ENCODE peak calls at places on chromosomes 7 and 10, in five cellular contexts. W is PC-3, M is mammary epithelial cell, I is upper lobe of right lung, O is Peyer's patch. B is an unnamed sample. For H3K4me1, the result is how much of the 10 kb centered on the place peaks cover.

GRCh38 chr10:113347508-113347907 is 205.3 kb upstream of the HABP2 start:
- DNase-seq in O (no peak), M (no peak), W (no peak), I (no peak), B (no peak)

GRCh38 chr10:12835709-12836108 is 165.8 kb downstream of the CCDC3 start:
- DNase-seq in O (no peak), W (peak), M (peak), I (no peak), B (no peak)

GRCh38 chr7:30900053-30900452 is 11.6 kb upstream of the AQP1 start:
- DNase-seq in O (no peak), M (no peak), I (no peak), W (no peak), B (no peak)

GRCh38 chr10:113916053-113916452 is 61.6 kb downstream of the NHLRC2 start:
- DNase-seq in O (no peak), I (no peak), W (peak), M (no peak), B (no peak)

GRCh38 chr10:103042129-103042528 is 124.0 kb downstream of the CNNM2 start:
- DNase-seq in M (peak), I (no peak), W (no peak), O (no peak), B (no peak)

GRCh38 chr7:134075799-134076198 is 51.3 kb upstream of the LRGUK start:
- DNase-seq in I (no peak), O (no peak), M (no peak), W (no peak), B (no peak)

GRCh38 chr7:2299131-2299829 is 15.0 kb downstream of the SNX8 start:
- DNase-seq in O (peak), M (no peak), I (peak), W (no peak), B (no peak)

GRCh38 chr7:106178593-106179134 is 66.6 kb upstream of the SYPL1 start:
- DNase-seq in M (peak), O (no peak), W (peak), I (no peak), B (no peak)

GRCh38 chr7:157715071-157715937 is 378.5 kb downstream of the DNAJB6 start:
- DNase-seq in W (no peak), O (peak), I (no peak), M (no peak), B (no peak)
- H3K27ac ChIP-seq in W (no peak), O (no peak), I (no peak), M (no peak), B (no peak)

GRCh38 chr7:36158321-36158605 is 5.2 kb downstream of the EEPD1 start:
- DNase-seq in W (peak), O (no peak), M (no peak), I (no peak), B (no peak)

GRCh38 chr7:36161996-36162395 is 8.9 kb downstream of the EEPD1 start:
- DNase-seq in W (peak), I (no peak), O (no peak), M (peak), B (no peak)

GRCh38 chr7:36159618-36160017 is 6.6 kb downstream of the EEPD1 start:
- DNase-seq in M (no peak), W (no peak), I (no peak), O (no peak), B (no peak)

GRCh38 chr7:36157506-36158320 is 4.7 kb downstream of the EEPD1 start:
- DNase-seq in O (peak), M (peak), W (peak), I (no peak), B (no peak)

DNA sequence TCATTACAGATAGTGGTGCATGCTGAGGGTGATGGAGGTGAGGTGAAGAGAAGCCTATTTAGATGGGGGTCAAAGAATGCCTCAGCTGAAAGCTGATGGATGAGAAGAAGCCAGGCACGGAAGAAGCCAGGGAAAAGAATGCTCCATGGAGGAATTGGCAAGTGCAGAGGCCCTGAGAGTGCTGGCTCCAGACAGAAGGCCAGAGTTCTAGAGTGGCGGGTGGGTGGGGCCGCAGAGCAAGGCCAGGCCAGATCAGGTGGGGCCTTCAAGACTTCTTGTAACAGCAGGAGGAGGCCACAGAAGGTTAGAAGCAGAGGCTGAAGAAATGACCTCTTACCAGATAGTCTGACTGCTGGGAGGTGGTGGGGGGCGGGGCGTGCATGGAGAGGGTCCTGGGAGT is 7.3 kb downstream of the EEPD1 start:
- DNase-seq in W (no peak), I (no peak), M (no peak), O (no peak), B (no peak)
- H3K4me1 ChIP-seq in W (half or more), I (under half), M (under half), O (under half), B (under half)

GRCh38 chr7:116449441-116449840 is 50.1 kb upstream of the CAV2 start:
- DNase-seq in I (no peak), O (no peak), M (no peak), W (no peak), B (no peak)

GRCh38 chr7:116447980-116448839 is 51.3 kb upstream of the CAV2 start:
- DNase-seq in I (no peak), O (no peak), W (peak), M (no peak), B (no peak)

GRCh38 chr7:116446179-116446855 is 53.2 kb upstream of the CAV2 start:
- DNase-seq in W (no peak), O (no peak), M (no peak), I (no peak), B (no peak)

GRCh38 chr7:116445447-116445846 is 54.1 kb upstream of the CAV2 start:
- DNase-seq in W (no peak), I (no peak), M (no peak), O (no peak), B (no peak)

GRCh38 chr7:116447436-116447835 is 52.1 kb upstream of the CAV2 start:
- DNase-seq in M (no peak), O (no peak), I (no peak), W (peak), B (no peak)
- H3K27ac ChIP-seq in M (no peak), O (no peak), I (no peak), W (peak), B (peak)

GRCh38 chr7:88358534-88358838 is 51.8 kb upstream of the STEAP4 start:
- DNase-seq in I (no peak), W (no peak), O (no peak), M (no peak), B (no peak)

GRCh38 chr7:88361357-88361756 is 54.7 kb upstream of the STEAP4 start:
- DNase-seq in M (no peak), W (no peak), O (no peak), I (no peak), B (no peak)

GRCh38 chr7:88357295-88357694 is 50.6 kb upstream of the STEAP4 start:
- DNase-seq in W (peak), O (no peak), M (peak), I (no peak), B (no peak)

GRCh38 chr7:88357794-88358533 is 51.3 kb upstream of the STEAP4 start:
- DNase-seq in I (no peak), O (no peak), W (peak), M (peak), B (no peak)

GRCh38 chr7:88358881-88359280 is 52.2 kb upstream of the STEAP4 start:
- DNase-seq in M (no peak), O (no peak), I (no peak), W (no peak), B (no peak)
- H3K4me1 ChIP-seq in M (under half), O (under half), I (under half), W (under half), B (under half)

GRCh38 chr7:155950898-155951553 is 138.8 kb upstream of the SHH start:
- DNase-seq in W (no peak), M (no peak), I (no peak), O (peak), B (no peak)
- H3K27ac ChIP-seq in W (peak), M (peak), I (no peak), O (peak), B (peak)

GRCh38 chr10:29533046-29533445 is 101.7 kb downstream of the SVIL start:
- DNase-seq in I (no peak), W (no peak), M (no peak), O (no peak), B (no peak)
- H3K4me1 ChIP-seq in I (under half), W (under half), M (under half), O (under half), B (under half)

GRCh38 chr10:4051011-4051407 is 266.0 kb upstream of the KLF6 start:
- DNase-seq in O (no peak), I (no peak), W (no peak), M (no peak), B (no peak)
- H3K27ac ChIP-seq in O (peak), I (peak), W (no peak), M (no peak), B (no peak)

GRCh38 chr7:101991860-101992259 is 174.4 kb downstream of the CUX1 start:
- DNase-seq in O (no peak), I (no peak), W (no peak), M (no peak), B (no peak)

GRCh38 chr7:101995121-101995520 is 177.7 kb downstream of the CUX1 start:
- DNase-seq in I (no peak), M (no peak), O (no peak), W (no peak), B (no peak)

GRCh38 chr7:101990811-101991418 is 173.5 kb downstream of the CUX1 start:
- DNase-seq in M (no peak), W (no peak), O (peak), I (no peak), B (no peak)

GRCh38 chr7:101996131-101996691 is 178.8 kb downstream of the CUX1 start:
- DNase-seq in W (no peak), I (no peak), O (no peak), M (no peak), B (no peak)

GRCh38 chr7:101993311-101993710 is 175.9 kb downstream of the CUX1 start:
- DNase-seq in W (no peak), O (no peak), I (no peak), M (no peak), B (no peak)
- H3K4me1 ChIP-seq in W (under half), O (under half), I (under half), M (under half), B (under half)

GRCh38 chr10:75971402-75972211 is 540.2 kb downstream of the LRMDA start:
- DNase-seq in O (no peak), W (no peak), M (no peak), I (no peak), B (no peak)
- H3K27ac ChIP-seq in O (no peak), W (no peak), M (no peak), I (no peak), B (no peak)

B was measured in RWPE2.